ENCODE peak calls at places on chromosomes 3 and 15, in nine cellular contexts. W is IMR-90; O is HepG2; Y is Peyer's patch; K is heart left ventricle; F is CD4-positive, alpha-beta T cell; V is tibial artery; P is stomach; X is ovary. T is an unnamed sample.

GRCh38 chr3:13177641-13178040 is 104.4 kb upstream of the IQSEC1 start:
- DNase-seq in F (no peak), O (no peak), Y (no peak), P (no peak), W (no peak), V (peak; percentile 41), X (no peak), K (no peak), T (no peak)

GRCh38 chr15:45794768-45795486 is 160.1 kb downstream of the SQOR start:
- DNase-seq in K (no peak), P (no peak), V (no peak), Y (no peak), O (peak; percentile 85), F (no peak), W (no peak), X (no peak), T (no peak)

GRCh38 chr3:112979244-112979832 is 4.4 kb upstream of the CD200R1 start:
- DNase-seq in O (peak; percentile 14), Y (no peak), K (no peak), F (no peak), X (no peak), P (no peak), V (no peak), W (peak; percentile 39), T (peak; percentile 13)

GRCh38 chr15:66803182-66803729 is 101.2 kb downstream of the SMAD6 start:
- DNase-seq in W (peak; percentile 98), V (peak; percentile 94), K (peak; percentile 94), P (peak; percentile 94), Y (peak; percentile 90), F (no peak), X (peak; percentile 95), O (peak; percentile 84), T (peak; percentile 86)

GRCh38 chr3:76954412-76954811 is 85.5 kb upstream of the ROBO2 start:
- DNase-seq in F (no peak), X (no peak), V (no peak), W (peak; percentile 26), K (no peak), Y (no peak), P (no peak), O (no peak), T (no peak)

GRCh38 chr3:112931737-112932521 is 43.0 kb downstream of the CD200R1 start:
- DNase-seq in V (no peak), O (no peak), W (no peak), K (peak; percentile 24), X (no peak), Y (no peak), F (no peak), P (no peak), T (no peak)

GRCh38 chr3:152703245-152703900 is 131.6 kb upstream of the P2RY1 start:
- DNase-seq in W (no peak), K (no peak), F (no peak), P (no peak), O (no peak), X (no peak), V (no peak), Y (no peak), T (no peak)

GRCh38 chr3:151787626-151788025 is 26.3 kb upstream of the AADAC start:
- DNase-seq in O (no peak), W (peak; percentile 37), F (no peak), P (no peak), X (no peak), K (no peak), Y (no peak), V (no peak), T (no peak)

GRCh38 chr3:190378240-190378891 is 9.6 kb upstream of the CLDN16 start:
- DNase-seq in K (no peak), Y (no peak), V (no peak), W (peak; percentile 79), O (no peak), X (no peak), F (no peak), P (no peak), T (no peak)
- H3K27ac ChIP-seq in K (no peak overlapping the region), Y (no peak overlapping the region), V (no peak overlapping the region), W (no peak overlapping the region), O (no peak overlapping the region), X (no peak overlapping the region), F (no peak overlapping the region), P (no peak overlapping the region), T (no peak overlapping the region)

DNA sequence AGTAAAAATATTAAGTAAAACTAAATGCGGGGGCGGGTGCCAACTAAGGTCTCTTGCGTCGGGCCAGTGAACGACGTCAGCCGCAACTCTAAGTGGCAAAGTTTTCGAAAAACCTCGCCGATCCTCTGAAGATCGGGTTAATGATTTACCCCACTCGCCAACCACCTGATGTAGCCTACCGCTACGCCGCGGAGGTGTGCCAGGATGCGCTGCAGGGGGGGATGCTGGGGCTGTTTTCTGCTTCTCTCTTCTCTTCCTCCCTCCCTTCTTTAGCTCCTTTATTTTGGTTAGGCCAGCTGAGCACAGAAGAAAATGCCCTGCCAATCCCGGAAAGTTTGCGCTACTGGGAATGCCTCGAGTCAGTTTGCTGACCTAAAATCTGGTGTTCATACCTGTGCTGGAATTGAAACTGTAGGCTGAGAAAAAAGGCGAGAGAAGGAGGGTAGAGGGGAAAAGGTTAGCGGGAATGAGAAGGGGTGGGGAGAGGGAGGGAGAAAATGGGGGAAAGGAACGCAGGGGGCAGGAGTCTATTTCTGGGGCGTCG is 7.5 kb upstream of the FOXB1 start:
- DNase-seq in P (no peak), V (no peak), Y (no peak), O (peak; percentile 14), F (no peak), X (no peak), K (no peak), W (no peak), T (no peak)
- H3K27ac ChIP-seq in P (no peak overlapping the region), V (no peak overlapping the region), Y (no peak overlapping the region), O (no peak overlapping the region), F (no peak overlapping the region), X (no peak overlapping the region), K (no peak overlapping the region), W (no peak overlapping the region), T (no peak overlapping the region)

GRCh38 chr3:186327912-186328487 is 34.0 kb downstream of the DGKG start:
- DNase-seq in X (no peak), V (no peak), F (no peak), Y (no peak), P (no peak), K (no peak), W (no peak), O (peak; percentile 70), T (no peak)

GRCh38 chr3:186331043-186331442 is 31.0 kb downstream of the DGKG start:
- DNase-seq in P (no peak), K (no peak), W (no peak), Y (no peak), O (no peak), X (no peak), V (no peak), F (no peak), T (no peak)
- H3K27ac ChIP-seq in P (no peak overlapping the region), K (no peak overlapping the region), W (no peak overlapping the region), Y (no peak overlapping the region), O (no peak overlapping the region), X (no peak overlapping the region), V (no peak overlapping the region), F (no peak overlapping the region), T (no peak overlapping the region)

DNA sequence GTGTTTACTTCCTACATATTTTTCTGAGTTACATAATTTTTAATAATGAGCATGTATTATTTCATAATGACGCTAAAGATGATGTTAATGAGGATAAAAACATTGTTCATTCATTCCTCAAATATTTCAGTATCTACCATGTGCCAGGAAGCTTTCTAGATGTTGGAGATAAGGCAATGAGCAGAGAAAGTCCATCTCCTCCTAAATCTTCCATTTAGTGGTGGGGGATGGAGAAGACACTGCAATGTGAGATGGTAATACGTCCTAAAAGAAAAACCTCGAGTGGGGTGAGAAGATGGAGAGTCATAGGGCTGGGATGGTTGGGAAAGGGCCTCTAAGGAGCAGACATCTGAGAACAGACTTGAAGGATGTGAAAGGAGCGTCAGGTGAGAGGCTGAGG is 132.7 kb downstream of the MYLK start:
- DNase-seq in P (no peak), X (no peak), Y (no peak), W (peak; percentile 58), O (no peak), F (no peak), K (no peak), V (no peak), T (no peak)
- H3K27ac ChIP-seq in P (no peak overlapping the region), X (no peak overlapping the region), Y (no peak overlapping the region), W (peak overlapping the region; percentile 97), O (peak overlapping the region; percentile 76), F (no peak overlapping the region), K (no peak overlapping the region), V (no peak overlapping the region), T (no peak overlapping the region)

DNA sequence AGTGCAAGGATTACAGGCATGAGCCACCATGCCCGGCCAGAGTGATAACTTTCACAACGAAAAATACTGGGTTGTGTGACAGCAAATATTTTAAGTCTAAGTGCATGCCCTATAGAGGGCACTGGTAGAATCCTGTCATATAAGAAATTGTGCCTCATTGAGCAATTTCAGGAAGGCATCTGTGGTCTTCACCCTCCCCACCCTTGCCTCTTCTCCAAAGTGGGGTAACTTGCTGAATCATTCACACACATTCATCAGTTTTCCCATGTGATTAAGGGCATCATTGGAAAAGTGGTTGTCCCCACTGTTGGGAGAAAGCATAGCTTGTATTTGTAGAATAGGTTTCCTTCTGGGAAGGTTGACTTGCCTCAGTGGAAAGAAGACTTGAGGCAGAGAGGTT is 9.2 kb downstream of the MITF start:
- DNase-seq in K (no peak), X (no peak), F (no peak), O (no peak), W (no peak), Y (no peak), P (no peak), V (no peak), T (no peak)
- H3K27ac ChIP-seq in K (peak overlapping the region; percentile 3), X (peak overlapping the region; percentile 51), F (no peak overlapping the region), O (no peak overlapping the region), W (peak overlapping the region; percentile 87), Y (peak overlapping the region; percentile 16), P (peak overlapping the region; percentile 65), V (peak overlapping the region; percentile 58), T (no peak overlapping the region)

T was measured in HCT116.